ENCODE peak calls at places on chromosomes 6 and 20, in six cellular contexts. X is endothelial cell, U is SHP77 treated with DMSO at 0.1 percent for 48 hours, I is caudate nucleus, D is H54, L is progenitor cell of endocrine pancreas. C is an unnamed sample.

GRCh38 chr6:86943819-86944407 is 6.6 kb downstream of the HTR1E start:
- DNase-seq in X (no peak), U (no peak), I (no peak), D (no peak), L (no peak), C (no peak)

GRCh38 chr6:2562721-2563120 is 188.0 kb downstream of the MYLK4 start:
- DNase-seq in X (no peak), U (no peak), I (no peak), D (no peak), L (no peak), C (no peak)

GRCh38 chr6:139759086-139759485 is 384.6 kb upstream of the CITED2 start:
- DNase-seq in X (no peak), U (no peak), I (no peak), D (no peak), L (no peak), C (no peak)

GRCh38 chr20:15759546-15760216 is 813.6 kb downstream of the KIF16B start:
- DNase-seq in X (no peak), U (no peak), I (no peak), D (no peak), L (no peak), C (no peak)

GRCh38 chr6:11943060-11943459 is 69.1 kb upstream of the HIVEP1 start:
- DNase-seq in X (no peak), U (no peak), I (no peak), D (no peak), L (no peak), C (no peak)

GRCh38 chr6:26536571-26537159 is 1.5 kb upstream of the HMGN4 start:
- DNase-seq in X (peak), U (peak), I (no peak), D (no peak), L (no peak), C (peak)

GRCh38 chr20:13259921-13260320 is 38.8 kb downstream of the ISM1 start:
- DNase-seq in X (no peak), U (peak), I (no peak), D (no peak), L (no peak), C (no peak)

GRCh38 chr6:35363293-35363750 is 21.0 kb downstream of the PPARD start:
- DNase-seq in X (no peak), U (no peak), I (no peak), D (no peak), L (no peak), C (no peak)

GRCh38 chr20:62980380-62980960 is 26.3 kb downstream of the BHLHE23 start:
- DNase-seq in X (no peak), U (no peak), I (no peak), D (no peak), L (no peak), C (no peak)

GRCh38 chr20:63441777-63442493 is 30.5 kb downstream of the KCNQ2 start:
- DNase-seq in X (peak), U (no peak), I (no peak), D (peak), L (peak), C (peak)

GRCh38 chr6:149254241-149254640 is 63.3 kb upstream of the TAB2 start:
- DNase-seq in X (no peak), U (no peak), I (no peak), D (no peak), L (no peak), C (no peak)

GRCh38 chr6:29502597-29502996 is 14.8 kb upstream of the MAS1L start:
- DNase-seq in X (no peak), U (no peak), I (no peak), D (no peak), L (no peak), C (no peak)

GRCh38 chr20:59985864-59986263 is 27.6 kb downstream of the CDH26 start:
- DNase-seq in X (no peak), U (no peak), I (no peak), D (no peak), L (no peak), C (no peak)

GRCh38 chr6:35611235-35611634 is 77.5 kb downstream of the FKBP5 start:
- DNase-seq in X (no peak), U (no peak), I (no peak), D (no peak), L (no peak), C (no peak)

GRCh38 chr6:126539022-126539421 is 199.1 kb downstream of the CENPW start:
- DNase-seq in X (no peak), U (no peak), I (no peak), D (peak), L (no peak), C (no peak)

GRCh38 chr6:107466062-107466461 is 6.7 kb upstream of the PDSS2 start:
- DNase-seq in X (no peak), U (no peak), I (no peak), D (no peak), L (no peak), C (no peak)

GRCh38 chr6:159435701-159436100 is 257.3 kb downstream of the SOD2 start:
- DNase-seq in X (no peak), U (no peak), I (no peak), D (no peak), L (no peak), C (no peak)

GRCh38 chr6:118660218-118660569 is 8.8 kb upstream of the CEP85L start:
- DNase-seq in X (no peak), U (peak), I (no peak), D (no peak), L (no peak), C (no peak)

GRCh38 chr20:7520361-7520760 is 419.9 kb downstream of the HAO1 start:
- DNase-seq in X (no peak), U (no peak), I (no peak), D (no peak), L (no peak), C (no peak)

GRCh38 chr6:108570518-108570917 is 9.8 kb downstream of the FOXO3 start:
- DNase-seq in X (no peak), U (no peak), I (no peak), D (no peak), L (no peak), C (no peak)

GRCh38 chr6:137731960-137732616 is 135.0 kb upstream of the TNFAIP3 start:
- DNase-seq in X (no peak), U (no peak), I (no peak), D (no peak), L (no peak), C (no peak)

GRCh38 chr20:47453167-47453782 is 48.4 kb upstream of the NCOA3 start:
- DNase-seq in X (no peak), U (no peak), I (no peak), D (peak), L (no peak), C (peak)

GRCh38 chr6:14661188-14661587 is 543.6 kb downstream of the CD83 start:
- DNase-seq in X (no peak), U (no peak), I (no peak), D (no peak), L (no peak), C (peak)

GRCh38 chr6:112026933-112027332 is 27.0 kb upstream of the CCN6 start:
- DNase-seq in X (no peak), U (no peak), I (no peak), D (no peak), L (no peak), C (no peak)

C was measured in GM06990.